ENCODE peak calls at places on chromosomes 4 and X, in four cellular contexts. Y is fibroblast of mammary gland, N is AG09309, R is K562. M is an unnamed sample.
A peak's percentile ranks its signal among the peaks of the same experiment; 100 is the strongest.

GRCh38 chr4:85147481-85148076 is 181.1 kb upstream of the WDFY3 start:
- DNase-seq in N (peak; percentile 28), Y (peak; percentile 78), R (peak; percentile 29), M (no peak)

GRCh38 chr4:48756689-48757220 is 23.3 kb downstream of the FRYL start:
- DNase-seq in N (no peak), Y (peak; percentile 22), R (no peak), M (no peak)

GRCh38 chrX:109536439-109537323 is at the start of gene NXT2:
- DNase-seq in N (peak; percentile 70), R (peak; percentile 94), Y (peak; percentile 91), M (peak; percentile 73)

GRCh38 chr4:68466185-68466584 is 18.9 kb downstream of the TMPRSS11E start:
- DNase-seq in Y (peak; percentile 95), N (peak; percentile 16), R (no peak), M (peak; percentile 35)

GRCh38 chr4:176999943-177000543 is 207.3 kb upstream of the VEGFC start:
- DNase-seq in R (no peak), N (no peak), Y (no peak), M (no peak)

GRCh38 chr4:65502151-65502691 is 168.1 kb downstream of the EPHA5 start:
- DNase-seq in Y (peak; percentile 51), R (no peak), N (peak; percentile 33), M (no peak)

GRCh38 chrX:135625995-135626394 is 87.4 kb upstream of the CT45A1 start:
- DNase-seq in R (peak; percentile 4), N (no peak), Y (peak; percentile 9), M (no peak)

GRCh38 chrX:67720344-67720743 is 176.5 kb downstream of the AR start:
- DNase-seq in Y (peak; percentile 36), R (no peak), N (no peak), M (no peak)

GRCh38 chr4:124633285-124633941 is 79.1 kb downstream of the ANKRD50 start:
- DNase-seq in N (no peak), Y (no peak), R (no peak), M (no peak)

GRCh38 chrX:150569155-150569477 is 695 bp downstream of the MTM1 start:
- DNase-seq in R (no peak), Y (peak; percentile 44), N (no peak), M (no peak)

GRCh38 chrX:107674480-107675364 is 46.4 kb downstream of the PRPS1 start:
- DNase-seq in R (peak; percentile 35), Y (peak; percentile 95), N (no peak), M (no peak)

GRCh38 chr4:6769984-6770420 is 12.5 kb upstream of the KIAA0232 start:
- DNase-seq in N (no peak), R (no peak), Y (no peak), M (no peak)

GRCh38 chr4:47749858-47750257 is 88.0 kb downstream of the CORIN start:
- DNase-seq in R (no peak), N (no peak), Y (no peak), M (no peak)

GRCh38 chr4:110631582-110632505 is 9.0 kb upstream of the PITX2 start:
- DNase-seq in Y (peak; percentile 90), N (peak; percentile 74), R (peak; percentile 65), M (peak; percentile 41)

GRCh38 chrX:30831082-30831481 is 58.0 kb downstream of the TAB3 start:
- DNase-seq in N (no peak), Y (no peak), R (no peak), M (no peak)

GRCh38 chr4:17063870-17064269 is 165.4 kb upstream of the LDB2 start:
- DNase-seq in Y (peak; percentile 75), N (peak; percentile 61), R (no peak), M (no peak)

GRCh38 chrX:40245411-40246140 is 147.8 kb upstream of the BCOR start:
- DNase-seq in N (no peak), Y (peak; percentile 18), R (no peak), M (no peak)

GRCh38 chrX:151912221-151912620 is 468 bp upstream of the MAGEA4 start:
- DNase-seq in R (no peak), Y (no peak), N (no peak), M (no peak)

GRCh38 chr4:15482842-15483241 is 13.2 kb downstream of the CC2D2A start:
- DNase-seq in Y (peak; percentile 12), R (peak; percentile 31), N (no peak), M (no peak)

GRCh38 chr4:156774422-156774821 is 197.2 kb downstream of the PDGFC start:
- DNase-seq in N (peak; percentile 86), Y (peak; percentile 97), R (no peak), M (no peak)

GRCh38 chr4:2786152-2786671 is 6.7 kb upstream of the SH3BP2 start:
- DNase-seq in Y (no peak), N (no peak), R (no peak), M (no peak)

GRCh38 chr4:186657766-186658165 is 65.9 kb downstream of the FAT1 start:
- DNase-seq in Y (peak; percentile 34), R (no peak), N (no peak), M (no peak)

GRCh38 chrX:72296991-72297390 is 8.7 kb downstream of the CITED1 start:
- DNase-seq in N (no peak), Y (peak; percentile 44), R (no peak), M (no peak)

GRCh38 chrX:12249997-12250396 is 111.7 kb downstream of the FRMPD4 start:
- DNase-seq in N (no peak), Y (no peak), R (no peak), M (no peak)

GRCh38 chr4:1193206-1194027 is 21.0 kb upstream of the SPON2 start:
- DNase-seq in N (no peak), R (no peak), Y (no peak), M (no peak)

GRCh38 chr4:71187399-71188196 is 151.2 kb upstream of the SLC4A4 start:
- DNase-seq in Y (no peak), R (no peak), N (peak; percentile 11), M (no peak)

GRCh38 chr4:111847256-111848108 is 297.8 kb upstream of the FAM241A start:
- DNase-seq in Y (peak; percentile 21), N (no peak), R (no peak), M (no peak)

GRCh38 chr4:4721636-4722035 is 137.8 kb upstream of the MSX1 start:
- DNase-seq in N (no peak), Y (no peak), R (no peak), M (no peak)

GRCh38 chr4:101774807-101775206 is 15.7 kb upstream of the BANK1 start:
- DNase-seq in R (no peak), N (peak; percentile 52), Y (peak; percentile 60), M (no peak)

GRCh38 chr4:86730310-86730709 is 118.9 kb downstream of the SLC10A6 start:
- DNase-seq in R (no peak), N (no peak), Y (no peak), M (no peak)

GRCh38 chrX:150693782-150694574 is 782 bp downstream of the MTMR1 start:
- DNase-seq in N (peak; percentile 56), R (peak; percentile 86), Y (peak; percentile 54), M (no peak)

GRCh38 chr4:74545488-74545887 is 100.6 kb downstream of the AREG start:
- DNase-seq in R (no peak), Y (peak; percentile 63), N (no peak), M (no peak)

GRCh38 chr4:108141213-108142045 is 27.3 kb downstream of the LEF1 start:
- DNase-seq in Y (peak; percentile 36), N (no peak), R (no peak), M (no peak)

GRCh38 chr4:89489338-89489771 is 181.8 kb upstream of the GPRIN3 start:
- DNase-seq in Y (no peak), R (no peak), N (no peak), M (no peak)

DNA sequence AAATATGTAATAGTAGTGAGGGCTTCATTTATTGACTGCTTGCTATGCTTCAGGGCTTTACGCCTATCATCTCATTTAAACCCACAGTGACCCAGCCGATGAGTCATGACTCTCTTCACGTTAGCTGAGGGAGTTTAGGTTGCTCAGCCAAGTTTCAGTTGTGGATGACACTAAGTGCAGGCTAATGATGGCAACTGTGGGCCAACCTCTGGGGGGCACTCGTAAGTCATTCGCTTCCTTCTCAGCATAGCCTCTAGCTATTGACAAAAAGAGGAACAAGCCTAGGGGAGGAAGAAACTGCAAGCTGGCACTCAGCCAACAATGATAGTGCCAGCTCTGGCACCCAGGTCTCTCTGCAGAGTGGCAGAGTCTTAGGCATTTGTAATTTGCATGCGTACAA is 325.0 kb downstream of the ARHGAP10 start:
- DNase-seq in N (peak; percentile 13), R (peak; percentile 20), Y (peak; percentile 80), M (no peak)
- TF ChIP-seq CTCF in N (no peak), R (peak; percentile 53), Y (no peak), M (no peak)

DNA sequence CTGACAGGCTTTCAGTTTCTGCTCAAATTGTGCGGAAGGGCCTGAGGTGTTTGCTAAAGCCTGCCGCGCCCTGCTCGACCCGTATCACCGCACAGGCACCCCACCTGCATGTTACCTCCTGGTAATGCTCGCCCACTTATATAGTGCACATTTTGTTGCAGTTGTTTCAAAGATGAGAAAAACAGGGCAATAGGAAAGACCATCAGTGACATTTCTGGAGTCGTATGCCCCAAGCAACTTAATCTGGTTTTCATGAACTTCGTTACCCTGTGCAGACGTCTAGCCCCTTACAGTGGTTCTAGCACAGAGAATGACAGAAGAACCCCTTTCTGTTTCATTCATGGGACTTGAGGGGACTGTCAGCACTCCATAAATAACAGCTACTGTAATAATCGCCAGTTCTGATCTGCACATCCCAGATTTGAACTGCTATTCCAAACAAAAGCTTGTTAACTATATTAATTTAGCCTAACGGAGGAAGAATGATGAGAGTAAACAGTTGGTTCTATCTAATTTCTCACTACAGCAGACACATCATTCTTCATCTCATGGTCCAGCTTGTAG is 940 bp upstream of the DCTD start:
- DNase-seq in N (no peak), R (no peak), Y (no peak), M (no peak)
- H3K4me3 ChIP-seq in N (peak overlapping the region; percentile 75), R (peak overlapping the region; percentile 53), Y (peak overlapping the region; percentile 59), M (peak overlapping the region; percentile 66)

DNA sequence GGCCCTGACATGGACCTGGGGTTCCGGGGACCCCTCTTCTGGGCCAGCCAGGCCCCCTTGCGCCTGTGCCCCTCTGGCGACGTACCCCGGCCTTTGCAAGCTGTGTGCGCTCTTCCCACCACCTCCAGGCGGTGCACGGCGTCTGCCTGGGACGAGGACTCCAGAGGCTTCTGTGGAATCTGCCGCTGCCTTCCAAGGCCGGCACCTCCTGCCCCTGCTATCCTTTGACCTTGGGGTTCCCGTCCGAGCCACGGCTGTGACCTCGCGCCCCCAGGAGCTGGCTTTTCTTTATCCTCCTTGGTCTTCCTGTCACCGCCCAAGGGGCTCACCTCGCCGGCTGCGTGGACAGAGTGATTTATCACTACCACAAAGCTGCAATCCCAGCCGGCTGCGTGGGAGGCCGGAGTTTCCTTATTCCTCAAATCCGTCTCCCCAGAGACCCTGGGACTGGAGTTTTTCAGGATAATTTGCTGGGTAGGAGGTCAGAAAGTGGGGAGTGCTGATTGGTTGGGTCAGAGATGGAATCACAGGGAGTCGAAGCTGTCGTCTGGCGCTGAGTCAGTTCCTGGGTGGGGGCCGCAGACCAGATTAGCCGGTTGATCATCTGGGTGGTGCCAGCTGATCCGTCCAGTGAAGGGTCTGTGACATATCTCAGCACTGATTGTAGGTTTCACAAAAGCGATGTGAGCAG is 19.9 kb upstream of the PLCXD1 start:
- DNase-seq in N (no peak), R (peak; percentile 14), Y (peak; percentile 86), M (no peak)
- TF ChIP-seq CTCF in N (no peak), R (no peak), Y (no peak), M (no peak)

GRCh38 chr4:40630335-40631021 is 814 bp upstream of the RBM47 start:
- DNase-seq in Y (no peak), N (no peak), R (no peak), M (peak; percentile 36)
- H3K4me3 ChIP-seq in Y (no peak overlapping the region), N (no peak overlapping the region), R (no peak overlapping the region), M (peak overlapping the region; percentile 83)

GRCh38 chr4:62023633-62024032 is 823.5 kb downstream of the ADGRL3 start:
- DNase-seq in N (no peak), R (no peak), Y (no peak), M (no peak)

GRCh38 chr4:62028758-62029157 is 828.6 kb downstream of the ADGRL3 start:
- DNase-seq in N (no peak), Y (no peak), R (no peak), M (no peak)
- TF ChIP-seq CTCF in N (no peak), Y (no peak), R (no peak), M (no peak)

GRCh38 chr4:26023191-26023972 is 109.4 kb downstream of the SMIM20 start:
- DNase-seq in R (no peak), N (no peak), Y (peak; percentile 81), M (no peak)
- H3K4me3 ChIP-seq in R (no peak overlapping the region), N (no peak overlapping the region), Y (no peak overlapping the region), M (no peak overlapping the region)

M was measured in retinal pigment epithelial cell.